ENCODE peak calls at places on chromosomes 11 and 22, in four cellular contexts. F, L, Q and R are unnamed samples.

GRCh38 chr11:117143390-117143789 is 697 bp upstream of the PAFAH1B2 start:
- DNase-seq in F (peak), L (peak), Q (peak), R (no peak)

GRCh38 chr11:26194871-26195270 is 137.1 kb upstream of the ANO3 start:
- DNase-seq in F (no peak), L (no peak), Q (no peak), R (no peak)

GRCh38 chr11:680970-681369 is 14.1 kb downstream of the DEAF1 start:
- DNase-seq in F (no peak), L (no peak), Q (no peak), R (no peak)

GRCh38 chr11:12662101-12662500 is 12.1 kb upstream of the TEAD1 start:
- DNase-seq in F (no peak), L (no peak), Q (no peak), R (no peak)

GRCh38 chr11:108220721-108221346 is 1.6 kb downstream of the NPAT start:
- DNase-seq in F (no peak), L (no peak), Q (peak), R (no peak)

GRCh38 chr11:131217313-131218297 is 152.8 kb upstream of the NTM start:
- DNase-seq in F (no peak), L (no peak), Q (peak), R (no peak)

GRCh38 chr11:26778000-26778757 is 56.3 kb upstream of the SLC5A12 start:
- DNase-seq in F (no peak), L (no peak), Q (peak), R (peak)

GRCh38 chr11:125036933-125037332 is 26.2 kb upstream of the SLC37A2 start:
- DNase-seq in F (no peak), L (no peak), Q (peak), R (peak)

GRCh38 chr22:48683640-48684039 is 1144.0 kb downstream of the BRD1 start:
- DNase-seq in F (no peak), L (no peak), Q (no peak), R (no peak)

GRCh38 chr22:26043031-26043430 is 126.2 kb upstream of the SEZ6L start:
- DNase-seq in F (no peak), L (no peak), Q (no peak), R (no peak)

GRCh38 chr11:28792856-28793255 is 684.7 kb downstream of the METTL15 start:
- DNase-seq in F (no peak), L (no peak), Q (no peak), R (no peak)

GRCh38 chr22:17281026-17281809 is 62.0 kb upstream of the ADA2 start:
- DNase-seq in F (no peak), L (no peak), Q (no peak), R (no peak)

GRCh38 chr22:19206287-19206686 is 27.8 kb upstream of the SLC25A1 start:
- DNase-seq in F (no peak), L (no peak), Q (no peak), R (no peak)

GRCh38 chr11:126669416-126669815 is 313.9 kb downstream of the ST3GAL4 start:
- DNase-seq in F (no peak), L (no peak), Q (no peak), R (no peak)

GRCh38 chr11:44766112-44766971 is 39.6 kb downstream of the TSPAN18 start:
- DNase-seq in F (peak), L (no peak), Q (no peak), R (peak)

GRCh38 chr11:6411594-6412031 is 7.3 kb downstream of the APBB1 start:
- DNase-seq in F (no peak), L (no peak), Q (no peak), R (no peak)

GRCh38 chr11:75443043-75443442 is 10.0 kb upstream of the KLHL35 start:
- DNase-seq in F (no peak), L (no peak), Q (no peak), R (no peak)

GRCh38 chr11:45662665-45663485 is 2.5 kb downstream of the CHST1 start:
- DNase-seq in F (no peak), L (no peak), Q (peak), R (no peak)

GRCh38 chr11:92770981-92771380 is 198.5 kb upstream of the MTNR1B start:
- DNase-seq in F (no peak), L (no peak), Q (no peak), R (no peak)

GRCh38 chr11:12577746-12578644 is 96.2 kb upstream of the TEAD1 start:
- DNase-seq in F (no peak), L (no peak), Q (peak), R (no peak)

GRCh38 chr11:12922980-12923507 is 86.1 kb upstream of the RASSF10 start:
- DNase-seq in F (no peak), L (no peak), Q (no peak), R (no peak)

GRCh38 chr11:83259559-83259958 is 26.6 kb downstream of the CCDC90B start:
- DNase-seq in F (no peak), L (no peak), Q (no peak), R (no peak)

DNA sequence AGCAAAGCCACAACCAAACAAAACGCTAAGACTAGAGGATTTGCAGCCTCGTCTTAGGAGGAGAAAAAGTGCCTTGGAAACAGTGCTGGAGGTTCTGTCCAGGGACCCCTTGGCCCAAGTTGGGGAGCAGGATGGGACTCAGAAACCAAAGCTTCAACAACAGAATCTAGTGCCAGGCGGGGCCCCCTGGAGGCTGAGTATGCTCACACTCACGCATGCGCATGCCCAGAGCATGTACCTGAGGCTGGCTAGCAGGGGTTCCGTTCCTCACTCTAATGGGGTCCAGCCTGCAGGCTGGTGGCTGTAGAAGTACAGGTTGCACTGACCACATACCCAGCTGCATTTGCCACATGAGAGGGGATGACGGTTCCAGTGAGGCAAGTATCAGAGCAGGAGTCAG is 568.6 kb upstream of the CADM1 start:
- DNase-seq in F (no peak), L (no peak), Q (no peak), R (no peak)
- TF ChIP-seq CTCF in F (no peak), L (no peak), Q (no peak), R (no peak)

DNA sequence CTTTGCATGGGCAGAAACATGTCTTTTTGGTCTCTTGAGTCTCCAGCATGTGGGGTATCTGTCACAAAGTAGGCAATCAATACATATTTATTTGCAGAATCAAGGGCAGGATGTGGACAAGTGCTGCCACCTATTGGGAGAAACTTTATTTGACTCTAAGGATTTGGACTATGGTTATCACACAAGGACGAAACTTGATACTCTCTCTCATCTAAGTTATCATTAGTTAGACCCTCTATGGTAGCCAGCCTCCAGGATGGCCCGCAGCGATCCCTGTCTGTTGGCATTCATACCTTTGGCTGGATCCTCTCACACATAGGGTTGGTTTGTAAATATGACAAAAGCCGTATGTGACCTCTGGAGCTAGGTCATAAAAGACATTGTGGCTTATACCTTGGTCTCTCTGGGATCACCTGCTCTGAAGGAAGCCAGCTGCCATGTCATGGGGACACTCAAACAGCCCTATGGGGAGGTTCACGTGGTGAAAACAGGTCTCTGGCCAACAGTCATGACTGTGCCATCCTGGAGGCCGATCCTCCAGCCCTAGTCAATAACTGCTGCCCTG is 1.1 kb upstream of the FBXO7 start:
- DNase-seq in F (no peak), L (no peak), Q (peak), R (no peak)
- H3K4me3 ChIP-seq in F (peak), L (peak), Q (peak), R (peak)

DNA sequence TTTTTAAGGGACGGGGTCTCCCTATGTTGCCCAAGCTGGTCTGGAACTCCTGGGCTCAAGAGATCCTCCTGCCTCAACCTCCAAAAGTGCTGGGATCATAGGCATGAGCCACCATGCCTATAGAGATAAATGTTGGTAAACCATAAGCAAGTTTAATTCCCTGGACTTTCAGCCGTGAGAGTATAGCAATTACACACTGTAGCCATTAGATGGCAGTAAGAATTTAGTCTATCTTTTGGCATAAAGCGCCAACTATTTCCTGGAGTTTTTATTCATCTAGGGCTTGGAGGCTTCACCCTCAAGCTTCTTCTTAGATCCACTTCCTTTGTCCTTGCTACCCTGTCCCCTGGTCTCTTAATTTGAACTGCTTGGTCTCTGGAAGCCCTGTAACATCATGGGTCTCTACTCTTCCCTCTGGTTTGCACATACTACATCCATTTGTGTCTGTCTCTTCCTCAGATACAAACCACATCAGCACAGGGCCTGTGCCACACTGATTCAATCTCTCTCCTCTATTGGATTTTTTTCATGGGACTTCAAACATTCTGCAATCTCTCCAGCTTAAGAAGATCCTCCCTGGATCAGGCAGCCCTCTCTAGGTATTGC is 38.2 kb downstream of the OR10A6 start:
- DNase-seq in F (no peak), L (no peak), Q (peak), R (no peak)
- TF ChIP-seq CTCF in F (peak), L (peak), Q (peak), R (peak)

GRCh38 chr22:40039482-40039881 is 44.7 kb downstream of the FAM83F start:
- DNase-seq in F (no peak), L (no peak), Q (no peak), R (no peak)
- H3K4me3 ChIP-seq in F (no peak), L (no peak), Q (no peak), R (no peak)

DNA sequence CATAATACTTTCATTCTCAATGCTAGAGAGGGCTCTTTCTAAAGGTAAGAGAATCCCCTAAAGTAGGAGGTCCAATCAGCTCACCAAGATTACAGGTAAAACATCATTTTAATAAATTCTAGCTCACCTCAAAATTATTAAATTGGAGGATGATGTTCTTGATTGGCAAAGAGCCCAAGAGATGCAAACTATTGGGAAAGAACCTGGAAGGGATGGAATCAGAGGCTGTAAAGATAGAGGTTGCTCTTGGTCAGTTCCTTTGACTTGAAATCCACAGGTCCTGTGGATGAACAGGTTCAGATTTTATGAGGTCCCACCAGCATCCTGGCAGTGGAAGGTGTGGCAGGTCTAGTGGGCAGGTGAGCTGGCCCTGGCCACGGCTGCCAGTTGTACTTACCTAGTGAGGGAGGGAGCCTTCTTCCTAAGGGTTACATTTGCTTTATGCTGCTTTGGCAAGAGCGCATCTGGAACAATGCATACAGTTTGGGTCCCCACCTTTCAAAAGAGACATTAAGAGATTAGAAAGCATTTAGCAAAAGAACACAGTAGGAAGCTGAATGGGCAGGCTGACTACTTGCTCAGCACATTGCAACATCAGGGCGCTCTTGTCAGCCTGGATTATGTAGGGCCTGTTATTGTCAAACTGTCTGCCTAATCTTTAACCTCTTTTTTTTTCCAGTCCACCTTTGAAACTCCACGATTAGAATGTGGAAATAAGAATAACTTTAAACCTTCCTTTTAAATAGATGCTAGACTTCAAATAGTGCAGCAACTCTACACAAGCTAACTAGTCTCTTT is 97.0 kb downstream of the RDX start:
- DNase-seq in F (no peak), L (no peak), Q (peak), R (no peak)
- TF ChIP-seq CTCF in F (no peak), L (no peak), Q (no peak), R (no peak)

DNA sequence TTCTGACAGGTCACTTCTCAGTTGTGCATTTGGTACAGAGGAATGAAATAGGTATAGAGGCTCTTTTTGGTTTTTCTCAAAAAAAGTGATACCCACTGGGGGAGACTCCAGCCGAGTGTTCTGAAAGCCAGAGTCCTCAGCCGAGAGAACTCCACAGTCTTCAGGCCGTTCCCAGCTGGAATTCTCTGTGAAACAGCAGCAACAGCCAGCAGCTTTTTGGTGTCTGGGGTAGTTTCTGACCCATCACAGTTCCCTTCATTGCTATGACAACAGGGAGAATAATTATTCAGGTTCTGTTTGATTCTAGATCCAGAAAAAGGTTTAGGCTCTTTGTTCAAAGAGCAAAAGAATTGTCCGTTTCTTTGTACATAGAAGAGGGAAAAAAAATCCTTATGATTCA is 84.6 kb downstream of the C22orf31 start:
- DNase-seq in F (no peak), L (no peak), Q (no peak), R (no peak)
- H3K4me3 ChIP-seq in F (peak), L (peak), Q (no peak), R (no peak)

GRCh38 chr11:120666121-120666639 is 154.6 kb downstream of the GRIK4 start:
- DNase-seq in F (no peak), L (no peak), Q (no peak), R (no peak)
- TF ChIP-seq CTCF in F (no peak), L (no peak), Q (no peak), R (no peak)

GRCh38 chr11:69442012-69442806 is 39.3 kb upstream of the LINC01488 start:
- DNase-seq in F (no peak), L (no peak), Q (peak), R (no peak)
- H3K4me3 ChIP-seq in F (no peak), L (no peak), Q (no peak), R (no peak)

GRCh38 chr22:35684270-35684700 is 33.4 kb upstream of the APOL5 start:
- DNase-seq in F (no peak), L (no peak), Q (no peak), R (no peak)
- TF ChIP-seq CTCF in F (peak), L (peak), Q (no peak), R (peak)